ENCODE peak calls at places on chromosomes 3 and 15, in five cellular contexts. One of them, this sample, is unnamed.
A peak's percentile ranks its signal among the peaks of the same experiment; 100 is the strongest.

GRCh38 chr3:105866656-105867653 is 1.9 kb downstream of the CBLB start:
- DNase-seq in WERI-Rb-1: no peak
- DNase-seq in AG09309: no peak
- DNase-seq in SK-N-SH: no peak
- DNase-seq in GM12865: peak; percentile 88
- DNase-seq in this sample: no peak

GRCh38 chr3:39288300-39288808 is 8.5 kb upstream of the CX3CR1 start:
- DNase-seq in WERI-Rb-1: peak; percentile 94
- DNase-seq in SK-N-SH: peak; percentile 92
- DNase-seq in AG09309: peak; percentile 14
- DNase-seq in GM12865: peak; percentile 98
- DNase-seq in this sample: no peak

GRCh38 chr15:32029409-32029861 is 880 bp upstream of the CHRNA7 start:
- DNase-seq in AG09309: no peak
- DNase-seq in GM12865: peak; percentile 10
- DNase-seq in SK-N-SH: peak; percentile 80
- DNase-seq in WERI-Rb-1: peak; percentile 72
- DNase-seq in this sample: no peak

GRCh38 chr3:192422321-192422997 is 304.9 kb downstream of the FGF12 start:
- DNase-seq in WERI-Rb-1: no peak
- DNase-seq in SK-N-SH: no peak
- DNase-seq in GM12865: no peak
- DNase-seq in AG09309: no peak
- DNase-seq in this sample: no peak

GRCh38 chr3:172675371-172676193 is 35.3 kb downstream of the NCEH1 start:
- DNase-seq in GM12865: peak; percentile 52
- DNase-seq in AG09309: no peak
- DNase-seq in WERI-Rb-1: no peak
- DNase-seq in SK-N-SH: peak; percentile 56
- DNase-seq in this sample: no peak

GRCh38 chr3:13513913-13514517 is 33.9 kb downstream of the HDAC11 start:
- DNase-seq in GM12865: no peak
- DNase-seq in SK-N-SH: no peak
- DNase-seq in WERI-Rb-1: no peak
- DNase-seq in AG09309: no peak
- DNase-seq in this sample: no peak

GRCh38 chr3:84960581-84960980 is 1.8 kb downstream of the CADM2 start:
- DNase-seq in WERI-Rb-1: no peak
- DNase-seq in SK-N-SH: peak; percentile 18
- DNase-seq in GM12865: no peak
- DNase-seq in AG09309: no peak
- DNase-seq in this sample: no peak

GRCh38 chr3:150073513-150073912 is 102.8 kb upstream of the PFN2 start:
- DNase-seq in GM12865: no peak
- DNase-seq in SK-N-SH: no peak
- DNase-seq in WERI-Rb-1: no peak
- DNase-seq in AG09309: no peak
- DNase-seq in this sample: no peak

GRCh38 chr3:42119558-42120355 is 28.6 kb downstream of the TRAK1 start:
- DNase-seq in WERI-Rb-1: no peak
- DNase-seq in AG09309: no peak
- DNase-seq in SK-N-SH: no peak
- DNase-seq in GM12865: no peak
- DNase-seq in this sample: no peak

GRCh38 chr3:191255156-191255555 is 56.1 kb downstream of the OSTN start:
- DNase-seq in AG09309: peak; percentile 34
- DNase-seq in SK-N-SH: no peak
- DNase-seq in GM12865: no peak
- DNase-seq in WERI-Rb-1: peak; percentile 10
- DNase-seq in this sample: no peak

GRCh38 chr15:40906947-40907802 is 12.9 kb downstream of the VPS18 start:
- DNase-seq in WERI-Rb-1: peak; percentile 63
- DNase-seq in SK-N-SH: peak; percentile 72
- DNase-seq in GM12865: peak; percentile 46
- DNase-seq in AG09309: no peak
- DNase-seq in this sample: no peak

GRCh38 chr15:75170711-75171341 is 30.9 kb upstream of the C15orf39 start:
- DNase-seq in AG09309: no peak
- DNase-seq in GM12865: no peak
- DNase-seq in WERI-Rb-1: no peak
- DNase-seq in SK-N-SH: no peak
- DNase-seq in this sample: no peak

GRCh38 chr3:28800203-28800602 is 451.6 kb upstream of the AZI2 start:
- DNase-seq in AG09309: no peak
- DNase-seq in WERI-Rb-1: no peak
- DNase-seq in GM12865: no peak
- DNase-seq in SK-N-SH: no peak
- DNase-seq in this sample: no peak

GRCh38 chr3:159432721-159433300 is 555.8 kb upstream of the IL12A start:
- DNase-seq in AG09309: no peak
- DNase-seq in GM12865: no peak
- DNase-seq in SK-N-SH: no peak
- DNase-seq in WERI-Rb-1: no peak
- DNase-seq in this sample: no peak

GRCh38 chr3:143242101-143242500 is 122.5 kb downstream of the CHST2 start:
- DNase-seq in SK-N-SH: no peak
- DNase-seq in GM12865: no peak
- DNase-seq in WERI-Rb-1: no peak
- DNase-seq in AG09309: no peak
- DNase-seq in this sample: no peak

GRCh38 chr15:74045636-74046274 is 36.6 kb downstream of the GOLGA6A start:
- DNase-seq in WERI-Rb-1: no peak
- DNase-seq in SK-N-SH: no peak
- DNase-seq in AG09309: no peak
- DNase-seq in GM12865: no peak
- DNase-seq in this sample: no peak

GRCh38 chr3:42601898-42602581 is 1.6 kb downstream of the NKTR start:
- DNase-seq in GM12865: peak; percentile 52
- DNase-seq in AG09309: no peak
- DNase-seq in WERI-Rb-1: no peak
- DNase-seq in SK-N-SH: no peak
- DNase-seq in this sample: no peak

GRCh38 chr3:109553573-109554371 is 216.4 kb upstream of the DPPA4 start:
- DNase-seq in GM12865: no peak
- DNase-seq in SK-N-SH: no peak
- DNase-seq in AG09309: no peak
- DNase-seq in WERI-Rb-1: no peak
- DNase-seq in this sample: no peak
- TF ChIP-seq CTCF in GM12865: no peak
- TF ChIP-seq CTCF in SK-N-SH: peak; percentile 49
- TF ChIP-seq CTCF in AG09309: no peak
- TF ChIP-seq CTCF in WERI-Rb-1: no peak
- TF ChIP-seq CTCF in this sample: no peak

GRCh38 chr15:41955807-41956525 is 16.4 kb downstream of the EHD4 start:
- DNase-seq in GM12865: no peak
- DNase-seq in AG09309: no peak
- DNase-seq in WERI-Rb-1: peak; percentile 52
- DNase-seq in SK-N-SH: no peak
- DNase-seq in this sample: no peak
- TF ChIP-seq CTCF in GM12865: no peak
- TF ChIP-seq CTCF in AG09309: no peak
- TF ChIP-seq CTCF in WERI-Rb-1: peak; percentile 46
- TF ChIP-seq CTCF in SK-N-SH: no peak
- TF ChIP-seq CTCF in this sample: no peak

DNA sequence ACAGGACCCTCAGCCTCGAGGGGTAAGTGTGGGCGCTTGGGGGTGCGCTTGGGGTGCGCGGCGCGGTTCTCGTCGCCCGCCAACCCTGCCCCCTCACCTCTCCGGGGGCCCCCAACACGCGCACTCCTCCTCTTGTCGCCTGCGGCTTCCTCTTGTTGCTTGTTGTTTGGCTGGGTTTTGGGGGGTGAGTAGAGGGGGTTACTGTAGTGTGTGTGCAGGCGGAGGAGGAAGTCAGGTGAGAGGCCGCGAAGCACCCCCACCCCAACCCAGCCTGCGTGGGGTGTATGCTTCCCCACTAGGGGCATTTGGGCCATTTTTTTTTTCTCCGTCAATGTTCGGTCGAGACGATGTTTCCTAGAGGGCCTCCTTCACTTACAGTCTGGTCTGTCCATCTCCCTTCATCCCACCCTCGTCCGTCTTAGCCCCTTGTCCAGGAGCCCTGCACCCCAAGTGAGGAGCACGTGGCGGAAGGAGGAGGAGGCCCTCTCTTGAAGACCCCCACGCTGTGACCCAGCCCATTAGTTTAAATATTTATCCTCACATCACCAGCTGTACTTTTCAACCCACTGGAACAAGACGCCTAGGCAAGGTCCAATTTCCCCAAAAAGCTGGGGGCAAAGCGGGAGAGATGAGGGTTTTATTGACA is 20.4 kb upstream of the SATB1 start:
- DNase-seq in GM12865: no peak
- DNase-seq in WERI-Rb-1: peak; percentile 8
- DNase-seq in AG09309: no peak
- DNase-seq in SK-N-SH: peak; percentile 70
- DNase-seq in this sample: no peak
- TF ChIP-seq CTCF in GM12865: no peak
- TF ChIP-seq CTCF in WERI-Rb-1: peak; percentile 11
- TF ChIP-seq CTCF in AG09309: no peak
- TF ChIP-seq CTCF in SK-N-SH: no peak
- TF ChIP-seq CTCF in this sample: no peak

DNA sequence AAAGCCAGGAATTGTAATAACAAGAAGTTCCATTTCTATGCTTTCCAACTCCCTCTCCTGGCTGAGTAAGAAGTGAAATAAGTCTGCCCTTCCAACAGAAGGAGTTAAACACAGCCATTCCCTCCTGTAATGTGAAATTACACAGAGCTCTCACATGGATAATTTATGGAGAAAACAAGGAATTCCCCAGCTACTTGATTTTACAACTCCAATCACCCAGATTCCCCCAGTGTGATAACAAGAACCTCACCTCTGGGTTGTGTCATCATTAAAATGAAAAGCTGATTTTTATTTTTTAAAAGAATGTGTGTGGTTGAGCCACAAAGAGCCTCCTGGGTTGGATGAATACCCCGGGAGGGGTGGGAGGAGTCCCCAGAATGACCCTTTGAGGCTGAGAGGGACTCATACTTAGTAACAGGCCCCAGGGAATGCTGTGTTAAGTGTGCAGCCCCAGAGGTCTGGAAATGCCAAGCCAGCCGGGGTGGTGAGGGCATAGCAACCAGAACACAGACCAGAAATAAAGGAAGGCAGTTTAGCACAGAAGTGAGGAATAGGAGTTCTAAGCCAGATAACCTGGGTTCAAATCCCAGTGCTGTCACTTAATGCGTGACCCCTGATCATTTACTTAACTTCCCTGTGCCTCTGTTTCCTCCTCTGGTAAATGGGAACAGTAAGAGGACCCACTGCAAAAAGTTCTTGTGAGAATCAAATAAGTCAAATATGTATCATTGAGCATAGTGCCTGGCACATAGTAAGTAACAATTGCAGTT is 124.9 kb upstream of the ARHGEF3 start:
- DNase-seq in AG09309: peak; percentile 54
- DNase-seq in WERI-Rb-1: no peak
- DNase-seq in SK-N-SH: peak; percentile 43
- DNase-seq in GM12865: no peak
- DNase-seq in this sample: peak; percentile 5
- TF ChIP-seq CTCF in AG09309: peak; percentile 35
- TF ChIP-seq CTCF in WERI-Rb-1: no peak
- TF ChIP-seq CTCF in SK-N-SH: peak; percentile 32
- TF ChIP-seq CTCF in GM12865: no peak
- TF ChIP-seq CTCF in this sample: no peak

GRCh38 chr3:16247282-16248058 is 17.3 kb downstream of the DPH3 start:
- DNase-seq in AG09309: peak; percentile 46
- DNase-seq in WERI-Rb-1: peak; percentile 82
- DNase-seq in SK-N-SH: peak; percentile 76
- DNase-seq in GM12865: peak; percentile 87
- DNase-seq in this sample: peak; percentile 31
- TF ChIP-seq CTCF in AG09309: peak; percentile 92
- TF ChIP-seq CTCF in WERI-Rb-1: peak; percentile 84
- TF ChIP-seq CTCF in SK-N-SH: peak; percentile 91
- TF ChIP-seq CTCF in GM12865: peak; percentile 88
- TF ChIP-seq CTCF in this sample: peak; percentile 82

GRCh38 chr3:69426905-69427304 is 41.0 kb upstream of the FRMD4B start:
- DNase-seq in WERI-Rb-1: no peak
- DNase-seq in SK-N-SH: no peak
- DNase-seq in GM12865: no peak
- DNase-seq in AG09309: no peak
- DNase-seq in this sample: no peak
- TF ChIP-seq CTCF in WERI-Rb-1: no peak
- TF ChIP-seq CTCF in SK-N-SH: peak; percentile 53
- TF ChIP-seq CTCF in GM12865: no peak
- TF ChIP-seq CTCF in AG09309: peak; percentile 15
- TF ChIP-seq CTCF in this sample: peak; percentile 7

GRCh38 chr15:47990821-47991220 is 130.0 kb upstream of the SLC24A5 start:
- DNase-seq in AG09309: no peak
- DNase-seq in WERI-Rb-1: no peak
- DNase-seq in GM12865: no peak
- DNase-seq in SK-N-SH: no peak
- DNase-seq in this sample: no peak

GRCh38 chr15:47987461-47987860 is 133.3 kb upstream of the SLC24A5 start:
- DNase-seq in AG09309: no peak
- DNase-seq in GM12865: no peak
- DNase-seq in SK-N-SH: no peak
- DNase-seq in WERI-Rb-1: no peak
- DNase-seq in this sample: no peak

GRCh38 chr15:47987908-47988532 is 132.8 kb upstream of the SLC24A5 start:
- DNase-seq in GM12865: peak; percentile 75
- DNase-seq in SK-N-SH: peak; percentile 45
- DNase-seq in AG09309: peak; percentile 32
- DNase-seq in WERI-Rb-1: peak; percentile 35
- DNase-seq in this sample: peak; percentile 23

GRCh38 chr15:47991376-47991775 is 129.4 kb upstream of the SLC24A5 start:
- DNase-seq in GM12865: no peak
- DNase-seq in AG09309: no peak
- DNase-seq in SK-N-SH: no peak
- DNase-seq in WERI-Rb-1: no peak
- DNase-seq in this sample: no peak

DNA sequence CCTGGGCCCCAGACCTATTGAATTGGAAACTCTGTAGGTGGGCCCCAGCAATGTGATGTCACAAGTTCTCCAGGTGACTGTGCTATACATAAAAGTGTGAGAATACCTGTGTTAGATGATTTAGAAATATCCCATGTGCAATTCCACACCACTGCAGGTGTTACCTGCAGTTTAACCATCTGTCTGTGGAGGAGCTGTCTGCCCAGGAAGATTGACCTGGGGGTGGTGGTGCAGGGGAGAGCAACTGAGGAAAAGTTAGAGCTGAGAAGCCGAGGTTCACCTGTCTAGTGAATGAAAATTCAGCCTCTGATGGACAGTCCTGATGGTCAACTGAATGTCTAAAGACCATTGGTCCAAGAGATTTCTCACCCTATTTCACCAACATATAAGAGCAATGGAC is 132.2 kb upstream of the SLC24A5 start:
- DNase-seq in WERI-Rb-1: peak; percentile 17
- DNase-seq in GM12865: no peak
- DNase-seq in AG09309: no peak
- DNase-seq in SK-N-SH: no peak
- DNase-seq in this sample: no peak
- TF ChIP-seq CTCF in WERI-Rb-1: peak; percentile 53
- TF ChIP-seq CTCF in GM12865: peak; percentile 3
- TF ChIP-seq CTCF in AG09309: no peak
- TF ChIP-seq CTCF in SK-N-SH: no peak
- TF ChIP-seq CTCF in this sample: no peak

GRCh38 chr3:152508705-152509104 is 240.0 kb downstream of the MBNL1 start:
- DNase-seq in AG09309: no peak
- DNase-seq in SK-N-SH: no peak
- DNase-seq in WERI-Rb-1: no peak
- DNase-seq in GM12865: peak; percentile 47
- DNase-seq in this sample: no peak
- TF ChIP-seq CTCF in AG09309: peak; percentile 18
- TF ChIP-seq CTCF in SK-N-SH: no peak
- TF ChIP-seq CTCF in WERI-Rb-1: no peak
- TF ChIP-seq CTCF in GM12865: no peak
- TF ChIP-seq CTCF in this sample: no peak

GRCh38 chr3:197554562-197555280 is 1.0 kb downstream of the BDH1 start:
- DNase-seq in AG09309: peak; percentile 79
- DNase-seq in GM12865: peak; percentile 98
- DNase-seq in SK-N-SH: peak; percentile 98
- DNase-seq in WERI-Rb-1: peak; percentile 92
- DNase-seq in this sample: peak; percentile 71
- TF ChIP-seq CTCF in AG09309: peak; percentile 65
- TF ChIP-seq CTCF in GM12865: peak; percentile 51
- TF ChIP-seq CTCF in SK-N-SH: peak; percentile 62
- TF ChIP-seq CTCF in WERI-Rb-1: peak; percentile 15
- TF ChIP-seq CTCF in this sample: peak; percentile 84